ENCODE peak calls at places on chromosomes 4 and X, in four cellular contexts. One of them, this sample, is unnamed.

GRCh38 chrX:73615022-73615421 is 52.0 kb downstream of the CHIC1 start:
- DNase-seq in central memory CD8-positive, alpha-beta T cell: no peak
- DNase-seq in Calu3: no peak
- DNase-seq in HEK293T: no peak
- DNase-seq in this sample: no peak

GRCh38 chr4:93776386-93777080 is 52.0 kb upstream of the ATOH1 start:
- DNase-seq in central memory CD8-positive, alpha-beta T cell: no peak
- DNase-seq in Calu3: no peak
- DNase-seq in HEK293T: no peak
- DNase-seq in this sample: no peak

GRCh38 chr4:122218762-122219161 is 66.6 kb downstream of the BLTP1 start:
- DNase-seq in central memory CD8-positive, alpha-beta T cell: no peak
- DNase-seq in Calu3: no peak
- DNase-seq in HEK293T: peak
- DNase-seq in this sample: no peak

GRCh38 chr4:183261953-183262775 is 57.9 kb downstream of the CLDN22 start:
- DNase-seq in central memory CD8-positive, alpha-beta T cell: peak
- DNase-seq in Calu3: peak
- DNase-seq in HEK293T: peak
- DNase-seq in this sample: peak

GRCh38 chrX:107199491-107199890 is 6.7 kb downstream of the NUP62CL start:
- DNase-seq in central memory CD8-positive, alpha-beta T cell: no peak
- DNase-seq in Calu3: no peak
- DNase-seq in HEK293T: no peak
- DNase-seq in this sample: no peak

GRCh38 chr4:4526401-4526800 is 15.4 kb downstream of the STX18 start:
- DNase-seq in central memory CD8-positive, alpha-beta T cell: no peak
- DNase-seq in Calu3: no peak
- DNase-seq in HEK293T: no peak
- DNase-seq in this sample: no peak

GRCh38 chr4:73067971-73068394 is 1.5 kb downstream of the COX18 start:
- DNase-seq in central memory CD8-positive, alpha-beta T cell: no peak
- DNase-seq in Calu3: no peak
- DNase-seq in HEK293T: no peak
- DNase-seq in this sample: no peak

GRCh38 chr4:76892001-76892400 is 5.9 kb downstream of the SOWAHB start:
- DNase-seq in central memory CD8-positive, alpha-beta T cell: no peak
- DNase-seq in Calu3: no peak
- DNase-seq in HEK293T: no peak
- DNase-seq in this sample: no peak

GRCh38 chr4:2441393-2442174 is 22.8 kb downstream of the CFAP99 start:
- DNase-seq in central memory CD8-positive, alpha-beta T cell: peak
- DNase-seq in Calu3: peak
- DNase-seq in HEK293T: peak
- DNase-seq in this sample: peak

GRCh38 chr4:148874331-148874730 is 432.1 kb upstream of the NR3C2 start:
- DNase-seq in central memory CD8-positive, alpha-beta T cell: no peak
- DNase-seq in Calu3: no peak
- DNase-seq in HEK293T: no peak
- DNase-seq in this sample: no peak

GRCh38 chrX:119417842-119418241 is 18.7 kb downstream of the SLC25A43 start:
- DNase-seq in central memory CD8-positive, alpha-beta T cell: no peak
- DNase-seq in Calu3: no peak
- DNase-seq in HEK293T: peak
- DNase-seq in this sample: no peak

GRCh38 chrX:16772460-16772859 is 13.8 kb upstream of the TXLNG start:
- DNase-seq in central memory CD8-positive, alpha-beta T cell: no peak
- DNase-seq in Calu3: no peak
- DNase-seq in HEK293T: no peak
- DNase-seq in this sample: no peak

GRCh38 chr4:108881190-108881589 is 118.3 kb upstream of the ETNPPL start:
- DNase-seq in central memory CD8-positive, alpha-beta T cell: no peak
- DNase-seq in Calu3: no peak
- DNase-seq in HEK293T: no peak
- DNase-seq in this sample: no peak

GRCh38 chr4:5724377-5724776 is 13.4 kb downstream of the EVC start:
- DNase-seq in central memory CD8-positive, alpha-beta T cell: no peak
- DNase-seq in Calu3: no peak
- DNase-seq in HEK293T: no peak
- DNase-seq in this sample: no peak

GRCh38 chr4:119238068-119238722 is 25.7 kb downstream of the USP53 start:
- DNase-seq in central memory CD8-positive, alpha-beta T cell: no peak
- DNase-seq in Calu3: no peak
- DNase-seq in HEK293T: no peak
- DNase-seq in this sample: no peak

GRCh38 chrX:3743821-3744439 is 30.5 kb upstream of the PRKX start:
- DNase-seq in central memory CD8-positive, alpha-beta T cell: peak
- DNase-seq in Calu3: no peak
- DNase-seq in HEK293T: no peak
- DNase-seq in this sample: no peak

GRCh38 chrX:115560978-115561604 is at the start of gene PLS3:
- DNase-seq in central memory CD8-positive, alpha-beta T cell: no peak
- DNase-seq in Calu3: peak
- DNase-seq in HEK293T: peak
- DNase-seq in this sample: peak

GRCh38 chr4:187685247-187685646 is 310.3 kb upstream of the ZFP42 start:
- DNase-seq in central memory CD8-positive, alpha-beta T cell: no peak
- DNase-seq in Calu3: no peak
- DNase-seq in HEK293T: no peak
- DNase-seq in this sample: no peak

GRCh38 chr4:184408711-184409081 is 65.7 kb downstream of the IRF2 start:
- DNase-seq in central memory CD8-positive, alpha-beta T cell: no peak
- DNase-seq in Calu3: no peak
- DNase-seq in HEK293T: no peak
- DNase-seq in this sample: no peak

GRCh38 chrX:105191878-105192277 is 28.6 kb downstream of the TEX13A start:
- DNase-seq in central memory CD8-positive, alpha-beta T cell: no peak
- DNase-seq in Calu3: peak
- DNase-seq in HEK293T: peak
- DNase-seq in this sample: no peak

GRCh38 chrX:104343408-104344129 is 88.8 kb upstream of the ESX1 start:
- DNase-seq in central memory CD8-positive, alpha-beta T cell: peak
- DNase-seq in Calu3: peak
- DNase-seq in HEK293T: peak
- DNase-seq in this sample: peak

GRCh38 chr4:155954939-155955338 is 1.3 kb upstream of the CTSO start:
- DNase-seq in central memory CD8-positive, alpha-beta T cell: no peak
- DNase-seq in Calu3: no peak
- DNase-seq in HEK293T: no peak
- DNase-seq in this sample: no peak

GRCh38 chrX:67781132-67781531 is 237.3 kb downstream of the AR start:
- DNase-seq in central memory CD8-positive, alpha-beta T cell: no peak
- DNase-seq in Calu3: no peak
- DNase-seq in HEK293T: no peak
- DNase-seq in this sample: no peak

GRCh38 chrX:67500617-67501016 is 43.2 kb upstream of the AR start:
- DNase-seq in central memory CD8-positive, alpha-beta T cell: no peak
- DNase-seq in Calu3: no peak
- DNase-seq in HEK293T: no peak
- DNase-seq in this sample: no peak

GRCh38 chr4:102217775-102218174 is 127.5 kb downstream of the SLC39A8 start:
- DNase-seq in central memory CD8-positive, alpha-beta T cell: no peak
- DNase-seq in Calu3: no peak
- DNase-seq in HEK293T: no peak
- DNase-seq in this sample: no peak

GRCh38 chrX:103792916-103793540 is 16.4 kb downstream of the PLP1 start:
- DNase-seq in central memory CD8-positive, alpha-beta T cell: no peak
- DNase-seq in Calu3: no peak
- DNase-seq in HEK293T: no peak
- DNase-seq in this sample: no peak

GRCh38 chr4:120691106-120691505 is 231.4 kb downstream of the PRDM5 start:
- DNase-seq in central memory CD8-positive, alpha-beta T cell: no peak
- DNase-seq in Calu3: no peak
- DNase-seq in HEK293T: no peak
- DNase-seq in this sample: no peak

GRCh38 chrX:149512225-149512885 is 7.2 kb upstream of the IDS start:
- DNase-seq in central memory CD8-positive, alpha-beta T cell: peak
- DNase-seq in Calu3: peak
- DNase-seq in HEK293T: peak
- DNase-seq in this sample: no peak

GRCh38 chr4:961651-962230 is 11.6 kb downstream of the DGKQ start:
- DNase-seq in central memory CD8-positive, alpha-beta T cell: no peak
- DNase-seq in Calu3: no peak
- DNase-seq in HEK293T: no peak
- DNase-seq in this sample: no peak

GRCh38 chrX:63761639-63762038 is 23.4 kb downstream of the ARHGEF9 start:
- DNase-seq in central memory CD8-positive, alpha-beta T cell: no peak
- DNase-seq in Calu3: no peak
- DNase-seq in HEK293T: no peak
- DNase-seq in this sample: no peak

GRCh38 chrX:22652596-22652995 is 347.2 kb upstream of the DDX53 start:
- DNase-seq in central memory CD8-positive, alpha-beta T cell: no peak
- DNase-seq in Calu3: peak
- DNase-seq in HEK293T: peak
- DNase-seq in this sample: no peak

GRCh38 chrX:42414057-42414456 is 363.9 kb downstream of the PPP1R2C start:
- DNase-seq in central memory CD8-positive, alpha-beta T cell: no peak
- DNase-seq in Calu3: no peak
- DNase-seq in HEK293T: no peak
- DNase-seq in this sample: no peak

GRCh38 chr4:143337600-143338287 is 1.1 kb downstream of the GAB1 start:
- DNase-seq in central memory CD8-positive, alpha-beta T cell: no peak
- DNase-seq in Calu3: peak
- DNase-seq in HEK293T: no peak
- DNase-seq in this sample: no peak

GRCh38 chr4:4663028-4663427 is 121.2 kb upstream of the STX18 start:
- DNase-seq in central memory CD8-positive, alpha-beta T cell: no peak
- DNase-seq in Calu3: no peak
- DNase-seq in HEK293T: no peak
- DNase-seq in this sample: no peak

GRCh38 chr4:87240341-87240740 is 19.9 kb upstream of the KLHL8 start:
- DNase-seq in central memory CD8-positive, alpha-beta T cell: no peak
- DNase-seq in Calu3: no peak
- DNase-seq in HEK293T: no peak
- DNase-seq in this sample: no peak

GRCh38 chr4:88350786-88351185 is 27.9 kb upstream of the HERC6 start:
- DNase-seq in central memory CD8-positive, alpha-beta T cell: no peak
- DNase-seq in Calu3: no peak
- DNase-seq in HEK293T: no peak
- DNase-seq in this sample: no peak

GRCh38 chrX:40496728-40497127 is 84.0 kb upstream of the ATP6AP2 start:
- DNase-seq in central memory CD8-positive, alpha-beta T cell: no peak
- DNase-seq in Calu3: no peak
- DNase-seq in HEK293T: peak
- DNase-seq in this sample: no peak